ENCODE peak calls at places on chromosomes 4 and X, in ten cellular contexts. One of them, this sample, is unnamed.

GRCh38 chr4:80694178-80694577 is 336.3 kb upstream of the BMP3 start:
- DNase-seq in cardiac septum: no peak
- DNase-seq in ovary: no peak
- DNase-seq in GM10248: no peak
- DNase-seq in SK-N-SH: no peak
- DNase-seq in stomach: no peak
- DNase-seq in fibroblast of the conjunctiva: no peak
- DNase-seq in endothelial cell: no peak
- DNase-seq in iris pigment epithelial cell: no peak
- DNase-seq in lung microvascular endothelial cell: no peak
- DNase-seq in this sample: no peak

GRCh38 chr4:40194602-40195161 is 2.1 kb upstream of the RHOH start:
- DNase-seq in cardiac septum: no peak
- DNase-seq in ovary: no peak
- DNase-seq in GM10248: no peak
- DNase-seq in SK-N-SH: peak; percentile 23
- DNase-seq in stomach: no peak
- DNase-seq in fibroblast of the conjunctiva: no peak
- DNase-seq in endothelial cell: no peak
- DNase-seq in iris pigment epithelial cell: peak; percentile 68
- DNase-seq in lung microvascular endothelial cell: peak; percentile 54
- DNase-seq in this sample: no peak

GRCh38 chrX:124392794-124393193 is 46.4 kb downstream of the SH2D1A start:
- DNase-seq in cardiac septum: no peak
- DNase-seq in ovary: no peak
- DNase-seq in GM10248: no peak
- DNase-seq in SK-N-SH: no peak
- DNase-seq in stomach: no peak
- DNase-seq in fibroblast of the conjunctiva: no peak
- DNase-seq in endothelial cell: no peak
- DNase-seq in iris pigment epithelial cell: no peak
- DNase-seq in lung microvascular endothelial cell: no peak
- DNase-seq in this sample: no peak

GRCh38 chr4:5355846-5356245 is 304.6 kb downstream of the STK32B start:
- DNase-seq in cardiac septum: no peak
- DNase-seq in ovary: no peak
- DNase-seq in GM10248: no peak
- DNase-seq in SK-N-SH: no peak
- DNase-seq in stomach: no peak
- DNase-seq in fibroblast of the conjunctiva: no peak
- DNase-seq in endothelial cell: no peak
- DNase-seq in iris pigment epithelial cell: no peak
- DNase-seq in lung microvascular endothelial cell: no peak
- DNase-seq in this sample: no peak

GRCh38 chr4:88219099-88219498 is 60.7 kb upstream of the ABCG2 start:
- DNase-seq in cardiac septum: no peak
- DNase-seq in ovary: no peak
- DNase-seq in GM10248: peak; percentile 46
- DNase-seq in SK-N-SH: peak; percentile 44
- DNase-seq in stomach: no peak
- DNase-seq in fibroblast of the conjunctiva: peak; percentile 37
- DNase-seq in endothelial cell: no peak
- DNase-seq in iris pigment epithelial cell: peak; percentile 56
- DNase-seq in lung microvascular endothelial cell: peak; percentile 69
- DNase-seq in this sample: no peak

GRCh38 chr4:72948080-72948479 is 121.4 kb downstream of the COX18 start:
- DNase-seq in cardiac septum: no peak
- DNase-seq in ovary: no peak
- DNase-seq in GM10248: no peak
- DNase-seq in SK-N-SH: no peak
- DNase-seq in stomach: no peak
- DNase-seq in fibroblast of the conjunctiva: no peak
- DNase-seq in endothelial cell: no peak
- DNase-seq in iris pigment epithelial cell: no peak
- DNase-seq in lung microvascular endothelial cell: no peak
- DNase-seq in this sample: no peak

GRCh38 chr4:15914736-15915135 is 23.8 kb downstream of the FGFBP1 start:
- DNase-seq in cardiac septum: no peak
- DNase-seq in ovary: no peak
- DNase-seq in GM10248: no peak
- DNase-seq in SK-N-SH: no peak
- DNase-seq in stomach: no peak
- DNase-seq in fibroblast of the conjunctiva: no peak
- DNase-seq in endothelial cell: no peak
- DNase-seq in iris pigment epithelial cell: no peak
- DNase-seq in lung microvascular endothelial cell: no peak
- DNase-seq in this sample: no peak

GRCh38 chr4:155665054-155665453 is 1.6 kb upstream of the GUCY1A1 start:
- DNase-seq in cardiac septum: no peak
- DNase-seq in ovary: no peak
- DNase-seq in GM10248: no peak
- DNase-seq in SK-N-SH: no peak
- DNase-seq in stomach: no peak
- DNase-seq in fibroblast of the conjunctiva: no peak
- DNase-seq in endothelial cell: no peak
- DNase-seq in iris pigment epithelial cell: no peak
- DNase-seq in lung microvascular endothelial cell: no peak
- DNase-seq in this sample: no peak

GRCh38 chr4:48334236-48334635 is 7.1 kb upstream of the SLAIN2 start:
- DNase-seq in cardiac septum: no peak
- DNase-seq in ovary: no peak
- DNase-seq in GM10248: no peak
- DNase-seq in SK-N-SH: no peak
- DNase-seq in stomach: no peak
- DNase-seq in fibroblast of the conjunctiva: no peak
- DNase-seq in endothelial cell: no peak
- DNase-seq in iris pigment epithelial cell: no peak
- DNase-seq in lung microvascular endothelial cell: no peak
- DNase-seq in this sample: no peak

GRCh38 chr4:119303587-119304305 is 18.2 kb downstream of the FABP2 start:
- DNase-seq in cardiac septum: no peak
- DNase-seq in ovary: no peak
- DNase-seq in GM10248: no peak
- DNase-seq in SK-N-SH: no peak
- DNase-seq in stomach: no peak
- DNase-seq in fibroblast of the conjunctiva: no peak
- DNase-seq in endothelial cell: no peak
- DNase-seq in iris pigment epithelial cell: no peak
- DNase-seq in lung microvascular endothelial cell: no peak
- DNase-seq in this sample: no peak

GRCh38 chr4:108155373-108155772 is 13.4 kb downstream of the LEF1 start:
- DNase-seq in cardiac septum: no peak
- DNase-seq in ovary: no peak
- DNase-seq in GM10248: no peak
- DNase-seq in SK-N-SH: no peak
- DNase-seq in stomach: no peak
- DNase-seq in fibroblast of the conjunctiva: no peak
- DNase-seq in endothelial cell: no peak
- DNase-seq in iris pigment epithelial cell: peak; percentile 13
- DNase-seq in lung microvascular endothelial cell: peak; percentile 20
- DNase-seq in this sample: no peak

GRCh38 chr4:6475492-6476020 is 3.1 kb upstream of the PPP2R2C start:
- DNase-seq in cardiac septum: no peak
- DNase-seq in ovary: no peak
- DNase-seq in GM10248: no peak
- DNase-seq in SK-N-SH: no peak
- DNase-seq in stomach: no peak
- DNase-seq in fibroblast of the conjunctiva: no peak
- DNase-seq in endothelial cell: no peak
- DNase-seq in iris pigment epithelial cell: no peak
- DNase-seq in lung microvascular endothelial cell: no peak
- DNase-seq in this sample: no peak

GRCh38 chr4:67451464-67451863 is 93.8 kb downstream of the CENPC start:
- DNase-seq in cardiac septum: no peak
- DNase-seq in ovary: no peak
- DNase-seq in GM10248: no peak
- DNase-seq in SK-N-SH: no peak
- DNase-seq in stomach: no peak
- DNase-seq in fibroblast of the conjunctiva: no peak
- DNase-seq in endothelial cell: no peak
- DNase-seq in iris pigment epithelial cell: peak; percentile 56
- DNase-seq in lung microvascular endothelial cell: no peak
- DNase-seq in this sample: no peak

GRCh38 chr4:10810411-10810810 is 125.8 kb upstream of the CLNK start:
- DNase-seq in cardiac septum: no peak
- DNase-seq in ovary: no peak
- DNase-seq in GM10248: no peak
- DNase-seq in SK-N-SH: no peak
- DNase-seq in stomach: no peak
- DNase-seq in fibroblast of the conjunctiva: no peak
- DNase-seq in endothelial cell: no peak
- DNase-seq in iris pigment epithelial cell: no peak
- DNase-seq in lung microvascular endothelial cell: no peak
- DNase-seq in this sample: no peak

GRCh38 chr4:185524888-185525863 is 10.1 kb downstream of the PDLIM3 start:
- DNase-seq in cardiac septum: no peak
- DNase-seq in ovary: no peak
- DNase-seq in GM10248: no peak
- DNase-seq in SK-N-SH: no peak
- DNase-seq in stomach: no peak
- DNase-seq in fibroblast of the conjunctiva: no peak
- DNase-seq in endothelial cell: no peak
- DNase-seq in iris pigment epithelial cell: peak; percentile 56
- DNase-seq in lung microvascular endothelial cell: peak; percentile 50
- DNase-seq in this sample: no peak

GRCh38 chrX:103919336-103919682 is 43.1 kb upstream of the TMSB15B start:
- DNase-seq in cardiac septum: no peak
- DNase-seq in ovary: no peak
- DNase-seq in GM10248: peak; percentile 23
- DNase-seq in SK-N-SH: no peak
- DNase-seq in stomach: no peak
- DNase-seq in fibroblast of the conjunctiva: peak; percentile 29
- DNase-seq in endothelial cell: no peak
- DNase-seq in iris pigment epithelial cell: peak; percentile 55
- DNase-seq in lung microvascular endothelial cell: peak; percentile 49
- DNase-seq in this sample: no peak

GRCh38 chr4:147739239-147739823 is 7.4 kb downstream of the ARHGAP10 start:
- DNase-seq in cardiac septum: no peak
- DNase-seq in ovary: no peak
- DNase-seq in GM10248: no peak
- DNase-seq in SK-N-SH: no peak
- DNase-seq in stomach: no peak
- DNase-seq in fibroblast of the conjunctiva: no peak
- DNase-seq in endothelial cell: no peak
- DNase-seq in iris pigment epithelial cell: peak; percentile 48
- DNase-seq in lung microvascular endothelial cell: no peak
- DNase-seq in this sample: no peak

GRCh38 chr4:107603430-107603829 is 116.6 kb downstream of the PAPSS1 start:
- DNase-seq in cardiac septum: no peak
- DNase-seq in ovary: no peak
- DNase-seq in GM10248: no peak
- DNase-seq in SK-N-SH: no peak
- DNase-seq in stomach: peak; percentile 34
- DNase-seq in fibroblast of the conjunctiva: no peak
- DNase-seq in endothelial cell: no peak
- DNase-seq in iris pigment epithelial cell: peak; percentile 79
- DNase-seq in lung microvascular endothelial cell: no peak
- DNase-seq in this sample: no peak

GRCh38 chr4:169955521-169955920 is 70.7 kb downstream of the MFAP3L start:
- DNase-seq in cardiac septum: no peak
- DNase-seq in ovary: no peak
- DNase-seq in GM10248: no peak
- DNase-seq in SK-N-SH: no peak
- DNase-seq in stomach: no peak
- DNase-seq in fibroblast of the conjunctiva: no peak
- DNase-seq in endothelial cell: no peak
- DNase-seq in iris pigment epithelial cell: no peak
- DNase-seq in lung microvascular endothelial cell: no peak
- DNase-seq in this sample: no peak

This sample was measured in NCI-H524 treated with DMSO at 0.1 percent for 48 hours.